ENCODE peak calls at places on chromosomes 6 and 20, in five cellular contexts. J is HL-60, H is AG09319, Y is choroid plexus epithelial cell, R is endothelial cell. D is an unnamed sample.
A peak's percentile ranks its signal among the peaks of the same experiment; 100 is the strongest.

GRCh38 chr6:82397962-82398692 is 34.5 kb downstream of the TPBG start:
- DNase-seq in J (no peak), H (no peak), Y (peak; percentile 71), R (no peak), D (no peak)

GRCh38 chr6:167209577-167209975 is 51.8 kb upstream of the GPR31 start:
- DNase-seq in Y (no peak), H (no peak), J (no peak), R (no peak), D (no peak)

GRCh38 chr6:157266274-157267101 is 56.8 kb downstream of the TMEM242 start:
- DNase-seq in R (no peak), Y (no peak), H (no peak), J (no peak), D (peak; percentile 1)

GRCh38 chr6:145214570-145214969 is 520.8 kb downstream of the EPM2A start:
- DNase-seq in H (peak; percentile 12), Y (peak; percentile 56), J (peak; percentile 4), R (peak; percentile 7), D (no peak)

GRCh38 chr6:98641929-98642328 is 192.4 kb upstream of the POU3F2 start:
- DNase-seq in H (no peak), Y (no peak), R (no peak), J (no peak), D (no peak)

GRCh38 chr6:127737768-127738167 is 160.8 kb downstream of the C6orf58 start:
- DNase-seq in R (no peak), H (no peak), J (no peak), Y (peak; percentile 6), D (no peak)

GRCh38 chr6:167855825-167856425 is 29.2 kb downstream of the AFDN start:
- DNase-seq in R (no peak), Y (peak; percentile 98), J (no peak), H (peak; percentile 65), D (no peak)

GRCh38 chr6:88561974-88562736 is 396.0 kb upstream of the CNR1 start:
- DNase-seq in R (no peak), J (no peak), Y (no peak), H (no peak), D (no peak)

GRCh38 chr6:90144928-90145520 is 151.6 kb downstream of the BACH2 start:
- DNase-seq in Y (no peak), J (no peak), H (no peak), R (no peak), D (no peak)

GRCh38 chr6:34246563-34247391 is 2.0 kb downstream of the SMIM29 start:
- DNase-seq in J (peak; percentile 61), Y (peak; percentile 53), H (no peak), R (peak; percentile 66), D (no peak)

GRCh38 chr20:33732166-33732970 is 572 bp downstream of the ZNF341 start:
- DNase-seq in H (no peak), J (peak; percentile 91), Y (peak; percentile 88), R (no peak), D (no peak)

GRCh38 chr6:24431045-24431451 is 28.3 kb downstream of the MRS2 start:
- DNase-seq in H (no peak), R (peak; percentile 50), Y (peak; percentile 72), J (peak; percentile 45), D (no peak)

GRCh38 chr6:55397986-55398385 is 70.7 kb downstream of the GFRAL start:
- DNase-seq in Y (peak; percentile 91), R (no peak), J (no peak), H (no peak), D (no peak)

GRCh38 chr20:4192378-4193048 is 177.2 kb upstream of the RNF24 start:
- DNase-seq in J (no peak), Y (peak; percentile 83), H (no peak), R (no peak), D (no peak)

GRCh38 chr6:116265081-116265829 is 11.4 kb upstream of the TSPYL4 start:
- DNase-seq in R (no peak), H (no peak), Y (no peak), J (no peak), D (no peak)

GRCh38 chr20:14707865-14708574 is 370.6 kb upstream of the FLRT3 start:
- DNase-seq in R (no peak), Y (no peak), H (no peak), J (no peak), D (no peak)

GRCh38 chr6:9250852-9251251 is 815.5 kb upstream of the SLC35B3 start:
- DNase-seq in Y (peak; percentile 67), J (no peak), R (peak; percentile 53), H (no peak), D (no peak)

GRCh38 chr6:42417641-42418112 is 34.0 kb downstream of the TRERF1 start:
- DNase-seq in Y (no peak), H (no peak), R (no peak), J (no peak), D (no peak)

GRCh38 chr20:19977373-19977770 is 39.8 kb upstream of the NAA20 start:
- DNase-seq in R (no peak), J (no peak), Y (peak; percentile 30), H (no peak), D (no peak)

GRCh38 chr6:113461153-113461897 is 395.8 kb upstream of the MARCKS start:
- DNase-seq in J (no peak), Y (peak; percentile 44), H (no peak), R (no peak), D (no peak)

GRCh38 chr6:33018418-33018817 is 9.0 kb upstream of the HLA-DOA start:
- DNase-seq in J (no peak), H (no peak), R (no peak), Y (no peak), D (no peak)

GRCh38 chr6:150070236-150070860 is 1.4 kb upstream of the ULBP3 start:
- DNase-seq in Y (no peak), J (no peak), R (no peak), H (no peak), D (no peak)

GRCh38 chr6:150069707-150070106 is 786 bp upstream of the ULBP3 start:
- DNase-seq in Y (no peak), R (peak; percentile 27), H (no peak), J (no peak), D (no peak)

GRCh38 chr6:150068786-150069648 is at the start of gene ULBP3:
- DNase-seq in Y (peak; percentile 89), J (no peak), H (peak; percentile 85), R (peak; percentile 92), D (peak; percentile 59)

GRCh38 chr6:150074651-150075416 is 5.9 kb upstream of the ULBP3 start:
- DNase-seq in Y (no peak), H (no peak), R (no peak), J (no peak), D (no peak)

GRCh38 chr6:150072201-150072600 is 3.3 kb upstream of the ULBP3 start:
- DNase-seq in R (no peak), J (no peak), Y (no peak), H (no peak), D (peak; percentile 75)
- TF ChIP-seq CTCF in R (no peak), J (no peak), Y (no peak), H (no peak), D (no peak)

GRCh38 chr20:63027425-63028389 is 20.9 kb upstream of the BHLHE23 start:
- DNase-seq in J (peak; percentile 44), R (no peak), H (no peak), Y (no peak), D (peak; percentile 32)
- TF ChIP-seq CTCF in J (no peak), R (no peak), H (no peak), Y (no peak), D (no peak)

GRCh38 chr6:15893556-15894253 is 230.9 kb upstream of the DTNBP1 start:
- DNase-seq in R (no peak), H (no peak), Y (peak; percentile 65), J (peak; percentile 37), D (no peak)
- TF ChIP-seq CTCF in R (peak; percentile 98), H (peak; percentile 22), Y (peak; percentile 60), J (peak; percentile 54), D (peak; percentile 72)

DNA sequence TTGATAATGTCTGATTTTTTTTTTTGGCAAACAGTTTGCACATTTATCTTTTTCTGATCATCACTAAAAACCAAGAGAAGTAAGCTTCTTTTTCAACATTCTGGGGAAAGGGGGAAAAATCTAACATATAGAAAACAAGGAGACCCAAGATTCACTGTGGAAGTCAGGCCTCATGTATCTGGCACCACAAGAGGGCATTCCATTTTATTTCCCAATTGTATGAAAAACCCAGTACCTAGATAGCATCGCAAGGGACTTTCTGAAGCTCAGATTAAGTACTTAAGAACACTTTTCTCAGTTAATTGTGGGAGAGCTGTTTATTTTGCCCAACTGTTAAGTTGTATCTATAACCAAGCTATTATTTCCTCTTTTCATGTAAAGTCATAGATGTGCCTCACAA is 152.9 kb downstream of the KLHL32 start:
- DNase-seq in J (no peak), H (no peak), R (no peak), Y (peak; percentile 26), D (no peak)
- TF ChIP-seq CTCF in J (no peak), H (no peak), R (no peak), Y (peak; percentile 16), D (no peak)

GRCh38 chr20:50112512-50113419 is at the start of gene UBE2V1:
- DNase-seq in J (peak; percentile 93), Y (peak; percentile 91), R (peak; percentile 87), H (peak; percentile 64), D (peak; percentile 91)
- TF ChIP-seq CTCF in J (no peak), Y (peak; percentile 58), R (no peak), H (peak; percentile 50), D (peak; percentile 47)

DNA sequence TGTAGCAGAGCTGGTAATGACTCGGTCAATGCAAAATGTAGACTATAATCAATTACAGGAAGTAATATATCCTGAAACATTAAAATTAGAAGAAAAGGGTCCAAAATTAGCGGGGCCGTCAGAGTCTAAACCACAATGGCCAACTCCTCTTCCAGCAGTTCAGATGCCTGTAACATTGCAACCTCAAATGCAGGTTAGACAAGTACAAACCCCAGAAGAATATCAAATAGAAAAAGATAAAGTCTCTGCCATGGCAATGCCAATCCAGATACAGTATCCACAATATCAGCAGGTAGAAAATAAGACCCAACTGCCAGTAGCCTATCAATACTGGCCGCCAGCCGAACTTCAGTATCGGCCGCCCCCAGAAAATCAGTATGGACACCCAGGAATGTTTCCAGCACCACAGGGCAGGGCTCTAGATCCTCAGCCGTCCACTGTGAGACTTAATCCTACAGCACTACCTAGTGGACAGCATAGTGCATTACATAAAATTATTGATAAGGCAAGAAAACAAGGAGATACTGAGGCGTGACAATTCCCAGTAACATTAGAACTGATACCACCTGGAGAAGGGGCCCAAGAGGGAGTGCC is 158.4 kb downstream of the GPX5 start:
- DNase-seq in J (peak; percentile 25), Y (peak; percentile 70), R (peak; percentile 18), H (peak; percentile 5), D (no peak)
- TF ChIP-seq CTCF in J (peak; percentile 24), Y (peak; percentile 70), R (peak; percentile 87), H (peak; percentile 52), D (peak; percentile 60)

D was measured in CD14-positive monocyte.